ENCODE peak calls at places on chromosomes 13 and 19, in nine cellular contexts. H is effector CD4-positive, alpha-beta T cell; T is T-helper 9 cell; C is MM.1S; S is cardiac muscle cell; F is activated T-cell treated with anti-CD3 and anti-CD28 coated beads for 1 hour; B is stimulated activated CD4-positive, alpha-beta T cell treated with anti-CD3 and anti-CD28 coated beads, Interleukin-1b, Interleukin-23, amount 100 ng/mL, for 24 hours; Y is posterior cingulate gyrus; M is A549. P is an unnamed sample.

GRCh38 chr19:54154603-54155345 is 4.7 kb downstream of the LENG1 start:
- DNase-seq in B (no peak), T (no peak), Y (no peak), S (no peak), H (no peak), C (no peak), M (no peak), F (no peak), P (no peak)

GRCh38 chr19:31531326-31531725 is 182.1 kb upstream of the TSHZ3 start:
- DNase-seq in Y (no peak), H (no peak), S (no peak), M (no peak), C (no peak), T (no peak), F (no peak), B (no peak), P (no peak)

GRCh38 chr19:879711-880438 is 13.1 kb downstream of the MED16 start:
- DNase-seq in F (no peak), Y (no peak), M (no peak), T (no peak), C (no peak), S (no peak), B (no peak), H (no peak), P (no peak)

GRCh38 chr13:35810286-35810685 is 320.9 kb downstream of the DCLK1 start:
- DNase-seq in H (no peak), C (no peak), B (no peak), Y (no peak), M (no peak), T (no peak), F (no peak), S (no peak), P (no peak)

GRCh38 chr19:44845612-44846454 is at the start of gene NECTIN2:
- DNase-seq in F (peak), H (peak), C (peak), B (peak), Y (peak), T (peak), M (peak), S (peak), P (peak)

GRCh38 chr13:80900557-80900956 is 559.6 kb upstream of the SPRY2 start:
- DNase-seq in Y (no peak), T (no peak), B (no peak), S (peak), C (no peak), M (no peak), F (no peak), H (no peak), P (no peak)

GRCh38 chr19:4749870-4750269 is 26.2 kb upstream of the DPP9 start:
- DNase-seq in B (no peak), M (no peak), F (no peak), H (no peak), Y (no peak), C (no peak), T (no peak), S (no peak), P (no peak)

GRCh38 chr13:75825161-75825560 is 189.0 kb downstream of the LMO7 start:
- DNase-seq in Y (no peak), H (no peak), M (no peak), F (no peak), B (no peak), S (no peak), T (no peak), C (no peak), P (no peak)

GRCh38 chr19:5903054-5903501 is 512 bp downstream of the NDUFA11 start:
- DNase-seq in S (peak), F (no peak), B (no peak), C (peak), M (no peak), H (no peak), Y (no peak), T (no peak), P (no peak)

GRCh38 chr13:97116754-97117153 is 105.4 kb upstream of the MBNL2 start:
- DNase-seq in T (no peak), C (no peak), S (peak), F (no peak), H (no peak), Y (no peak), M (no peak), B (no peak), P (no peak)

GRCh38 chr13:40597735-40598365 is 68.6 kb downstream of the FOXO1 start:
- DNase-seq in S (no peak), C (no peak), H (no peak), B (no peak), Y (no peak), F (no peak), T (no peak), M (no peak), P (no peak)

GRCh38 chr13:38783992-38784875 is 97.4 kb downstream of the FREM2 start:
- DNase-seq in M (no peak), B (no peak), F (no peak), C (no peak), S (no peak), T (no peak), H (no peak), Y (no peak), P (peak)

GRCh38 chr19:57786286-57786685 is 16.8 kb downstream of the ZNF586 start:
- DNase-seq in C (no peak), B (no peak), M (no peak), T (no peak), S (no peak), F (no peak), H (no peak), Y (no peak), P (no peak)

GRCh38 chr13:28540612-28541011 is 45.7 kb upstream of the FLT1 start:
- DNase-seq in B (no peak), F (no peak), C (no peak), S (peak), Y (no peak), M (no peak), T (no peak), H (no peak), P (no peak)

GRCh38 chr13:21986602-21987001 is 315.7 kb downstream of the FGF9 start:
- DNase-seq in Y (no peak), H (no peak), F (no peak), B (no peak), M (no peak), S (peak), C (no peak), T (no peak), P (no peak)

GRCh38 chr19:1412995-1413889 is 5.9 kb downstream of the DAZAP1 start:
- DNase-seq in C (peak), T (no peak), B (no peak), H (no peak), F (no peak), Y (no peak), M (no peak), S (no peak), P (no peak)

GRCh38 chr19:14015454-14016035 is 9.4 kb upstream of the RFX1 start:
- DNase-seq in T (no peak), B (no peak), C (peak), M (no peak), S (no peak), Y (no peak), F (no peak), H (no peak), P (peak)

GRCh38 chr19:14467391-14467790 is 7.8 kb downstream of the PTGER1 start:
- DNase-seq in M (no peak), S (no peak), F (no peak), H (no peak), Y (no peak), C (no peak), B (no peak), T (no peak), P (no peak)

GRCh38 chr13:112444001-112444311 is 67.8 kb downstream of the SPACA7 start:
- DNase-seq in Y (peak), H (no peak), F (peak), B (no peak), C (peak), S (peak), M (peak), T (no peak), P (peak)

GRCh38 chr19:37719111-37719926 is at the start of gene ZNF607:
- DNase-seq in F (peak), C (peak), M (peak), Y (peak), B (peak), H (peak), T (peak), S (peak), P (peak)

GRCh38 chr13:111202745-111203144 is 87.6 kb downstream of the ARHGEF7 start:
- DNase-seq in T (no peak), S (peak), F (no peak), Y (no peak), M (peak), C (peak), H (no peak), B (no peak), P (no peak)

GRCh38 chr19:42251572-42251990 is 3.3 kb downstream of the ERF start:
- DNase-seq in C (peak), T (no peak), Y (no peak), H (no peak), M (no peak), F (no peak), S (no peak), B (no peak), P (no peak)

GRCh38 chr13:40146586-40147240 is 491.3 kb downstream of the COG6 start:
- DNase-seq in B (no peak), T (no peak), F (no peak), S (no peak), Y (no peak), H (no peak), C (no peak), M (no peak), P (peak)

GRCh38 chr19:33212024-33212772 is 13.5 kb downstream of the SLC7A10 start:
- DNase-seq in T (no peak), H (no peak), M (no peak), F (no peak), Y (no peak), B (no peak), C (no peak), S (no peak), P (no peak)

GRCh38 chr13:59447031-59447430 is 716.7 kb downstream of the DIAPH3 start:
- DNase-seq in M (no peak), Y (no peak), C (no peak), F (no peak), B (no peak), T (no peak), S (no peak), H (no peak), P (no peak)

GRCh38 chr19:48244289-48244688 is 11.4 kb downstream of the CARD8 start:
- DNase-seq in Y (no peak), T (peak), H (peak), B (no peak), S (peak), F (peak), M (no peak), C (no peak), P (no peak)

GRCh38 chr19:19538077-19538764 is at the start of gene CILP2:
- DNase-seq in H (peak), T (peak), F (peak), S (peak), M (no peak), C (no peak), Y (no peak), B (no peak), P (no peak)

GRCh38 chr19:9995079-9995478 is 15.2 kb downstream of the COL5A3 start:
- DNase-seq in Y (no peak), F (no peak), B (no peak), C (no peak), T (no peak), S (no peak), H (no peak), M (no peak), P (no peak)

GRCh38 chr13:102847272-102848234 is 1.7 kb downstream of the ERCC5 start:
- DNase-seq in C (peak), M (no peak), B (no peak), T (no peak), Y (no peak), F (no peak), H (no peak), S (peak), P (peak)

GRCh38 chr13:41193919-41194824 is at the start of gene KBTBD7:
- DNase-seq in Y (peak), H (peak), F (peak), M (peak), T (peak), S (peak), C (peak), B (peak), P (peak)

GRCh38 chr19:15021286-15022007 is 27.8 kb upstream of the CASP14 start:
- DNase-seq in Y (no peak), C (no peak), H (no peak), M (no peak), F (no peak), B (no peak), T (no peak), S (no peak), P (no peak)

GRCh38 chr13:27203854-27204253 is 32.2 kb upstream of the USP12 start:
- DNase-seq in S (peak), T (no peak), M (no peak), Y (no peak), B (no peak), C (no peak), F (no peak), H (no peak), P (no peak)

GRCh38 chr19:35529241-35530218 is 1.4 kb upstream of the SBSN start:
- DNase-seq in B (no peak), Y (no peak), T (no peak), F (no peak), H (no peak), C (no peak), S (no peak), M (no peak), P (peak)

GRCh38 chr13:20340759-20341161 is 108.6 kb upstream of the GJB6 start:
- DNase-seq in Y (no peak), S (peak), C (no peak), H (no peak), F (no peak), M (no peak), T (no peak), B (no peak), P (no peak)

GRCh38 chr13:105177265-105177900 is 1358.1 kb downstream of the EFNB2 start:
- DNase-seq in T (no peak), M (no peak), S (no peak), B (no peak), Y (no peak), F (no peak), C (peak), H (no peak), P (peak)

GRCh38 chr19:13959962-13960862 is 7.9 kb downstream of the DCAF15 start:
- DNase-seq in F (no peak), T (no peak), M (peak), C (no peak), S (no peak), B (no peak), Y (no peak), H (no peak), P (no peak)

GRCh38 chr19:2035590-2035991 is 15.5 kb downstream of the MKNK2 start:
- DNase-seq in F (no peak), T (no peak), B (no peak), C (no peak), H (no peak), M (no peak), S (no peak), Y (no peak), P (no peak)

GRCh38 chr13:97710797-97711196 is 242.7 kb upstream of the IPO5 start:
- DNase-seq in T (no peak), F (no peak), B (no peak), Y (no peak), H (no peak), M (no peak), S (no peak), C (no peak), P (no peak)